ENCODE peak calls at places on chromosomes 4 and X, in nine cellular contexts. One of them, this sample, is unnamed.

GRCh38 chr4:180028682-180029081 is 2214.5 kb upstream of the TENM3 start:
- DNase-seq in colonic mucosa: peak; percentile 42
- DNase-seq in GM23248: no peak
- DNase-seq in endodermal cell: peak; percentile 89
- DNase-seq in fibroblast of lung: peak; percentile 61
- DNase-seq in body of pancreas: peak; percentile 14
- DNase-seq in neural progenitor cell: peak; percentile 86
- DNase-seq in thoracic aorta: no peak
- DNase-seq in PC-9: peak; percentile 8
- DNase-seq in this sample: no peak

GRCh38 chrX:27796640-27797257 is 11.0 kb upstream of the MAGEB10 start:
- DNase-seq in colonic mucosa: no peak
- DNase-seq in GM23248: no peak
- DNase-seq in endodermal cell: no peak
- DNase-seq in fibroblast of lung: no peak
- DNase-seq in body of pancreas: no peak
- DNase-seq in neural progenitor cell: no peak
- DNase-seq in thoracic aorta: no peak
- DNase-seq in PC-9: no peak
- DNase-seq in this sample: no peak

GRCh38 chr4:113564493-113564892 is 197.0 kb downstream of the CAMK2D start:
- DNase-seq in colonic mucosa: no peak
- DNase-seq in GM23248: no peak
- DNase-seq in endodermal cell: no peak
- DNase-seq in fibroblast of lung: no peak
- DNase-seq in body of pancreas: no peak
- DNase-seq in neural progenitor cell: no peak
- DNase-seq in thoracic aorta: no peak
- DNase-seq in PC-9: no peak
- DNase-seq in this sample: no peak

GRCh38 chr4:23149815-23150214 is 457.1 kb downstream of the GBA3 start:
- DNase-seq in colonic mucosa: no peak
- DNase-seq in GM23248: no peak
- DNase-seq in endodermal cell: no peak
- DNase-seq in fibroblast of lung: no peak
- DNase-seq in body of pancreas: no peak
- DNase-seq in neural progenitor cell: no peak
- DNase-seq in thoracic aorta: no peak
- DNase-seq in PC-9: no peak
- DNase-seq in this sample: no peak

GRCh38 chr4:71550220-71551190 is 211.7 kb downstream of the SLC4A4 start:
- DNase-seq in colonic mucosa: peak; percentile 35
- DNase-seq in GM23248: peak; percentile 48
- DNase-seq in endodermal cell: peak; percentile 52
- DNase-seq in fibroblast of lung: peak; percentile 72
- DNase-seq in body of pancreas: no peak
- DNase-seq in neural progenitor cell: peak; percentile 24
- DNase-seq in thoracic aorta: no peak
- DNase-seq in PC-9: no peak
- DNase-seq in this sample: no peak

GRCh38 chrX:154695913-154696312 is 42.5 kb upstream of the CTAG2 start:
- DNase-seq in colonic mucosa: no peak
- DNase-seq in GM23248: peak; percentile 38
- DNase-seq in endodermal cell: no peak
- DNase-seq in fibroblast of lung: no peak
- DNase-seq in body of pancreas: no peak
- DNase-seq in neural progenitor cell: no peak
- DNase-seq in thoracic aorta: no peak
- DNase-seq in PC-9: no peak
- DNase-seq in this sample: no peak

GRCh38 chr4:2511645-2512131 is 24.8 kb upstream of the FAM193A start:
- DNase-seq in colonic mucosa: no peak
- DNase-seq in GM23248: no peak
- DNase-seq in endodermal cell: no peak
- DNase-seq in fibroblast of lung: no peak
- DNase-seq in body of pancreas: no peak
- DNase-seq in neural progenitor cell: no peak
- DNase-seq in thoracic aorta: no peak
- DNase-seq in PC-9: no peak
- DNase-seq in this sample: no peak

GRCh38 chr4:183396187-183396738 is 48.2 kb upstream of the CDKN2AIP start:
- DNase-seq in colonic mucosa: no peak
- DNase-seq in GM23248: peak; percentile 22
- DNase-seq in endodermal cell: no peak
- DNase-seq in fibroblast of lung: no peak
- DNase-seq in body of pancreas: no peak
- DNase-seq in neural progenitor cell: no peak
- DNase-seq in thoracic aorta: no peak
- DNase-seq in PC-9: no peak
- DNase-seq in this sample: no peak

GRCh38 chrX:136143714-136144113 is 3.6 kb upstream of the FHL1 start:
- DNase-seq in colonic mucosa: no peak
- DNase-seq in GM23248: no peak
- DNase-seq in endodermal cell: no peak
- DNase-seq in fibroblast of lung: no peak
- DNase-seq in body of pancreas: no peak
- DNase-seq in neural progenitor cell: no peak
- DNase-seq in thoracic aorta: no peak
- DNase-seq in PC-9: no peak
- DNase-seq in this sample: no peak

GRCh38 chr4:167595898-167596297 is 361.6 kb upstream of the SPOCK3 start:
- DNase-seq in colonic mucosa: no peak
- DNase-seq in GM23248: no peak
- DNase-seq in endodermal cell: no peak
- DNase-seq in fibroblast of lung: no peak
- DNase-seq in body of pancreas: no peak
- DNase-seq in neural progenitor cell: no peak
- DNase-seq in thoracic aorta: no peak
- DNase-seq in PC-9: no peak
- DNase-seq in this sample: no peak

GRCh38 chrX:15465896-15466651 is 27.1 kb downstream of the PIR start:
- DNase-seq in colonic mucosa: no peak
- DNase-seq in GM23248: peak; percentile 20
- DNase-seq in endodermal cell: peak; percentile 86
- DNase-seq in fibroblast of lung: peak; percentile 56
- DNase-seq in body of pancreas: no peak
- DNase-seq in neural progenitor cell: peak; percentile 39
- DNase-seq in thoracic aorta: no peak
- DNase-seq in PC-9: no peak
- DNase-seq in this sample: no peak

GRCh38 chr4:189069782-189070181 is 870.9 kb upstream of the FRG1 start:
- DNase-seq in colonic mucosa: no peak
- DNase-seq in GM23248: no peak
- DNase-seq in endodermal cell: no peak
- DNase-seq in fibroblast of lung: no peak
- DNase-seq in body of pancreas: no peak
- DNase-seq in neural progenitor cell: no peak
- DNase-seq in thoracic aorta: no peak
- DNase-seq in PC-9: no peak
- DNase-seq in this sample: no peak

GRCh38 chr4:15702941-15703403 is at the start of gene BST1:
- DNase-seq in colonic mucosa: peak; percentile 89
- DNase-seq in GM23248: peak; percentile 74
- DNase-seq in endodermal cell: peak; percentile 76
- DNase-seq in fibroblast of lung: peak; percentile 52
- DNase-seq in body of pancreas: peak; percentile 38
- DNase-seq in neural progenitor cell: peak; percentile 28
- DNase-seq in thoracic aorta: no peak
- DNase-seq in PC-9: no peak
- DNase-seq in this sample: peak; percentile 84

GRCh38 chr4:98627883-98628282 is 30.5 kb downstream of the TSPAN5 start:
- DNase-seq in colonic mucosa: no peak
- DNase-seq in GM23248: peak; percentile 71
- DNase-seq in endodermal cell: no peak
- DNase-seq in fibroblast of lung: peak; percentile 58
- DNase-seq in body of pancreas: no peak
- DNase-seq in neural progenitor cell: no peak
- DNase-seq in thoracic aorta: no peak
- DNase-seq in PC-9: no peak
- DNase-seq in this sample: no peak

GRCh38 chrX:128781506-128781905 is 729.3 kb upstream of the ACTRT1 start:
- DNase-seq in colonic mucosa: peak; percentile 50
- DNase-seq in GM23248: no peak
- DNase-seq in endodermal cell: peak; percentile 83
- DNase-seq in fibroblast of lung: no peak
- DNase-seq in body of pancreas: peak; percentile 14
- DNase-seq in neural progenitor cell: peak; percentile 57
- DNase-seq in thoracic aorta: no peak
- DNase-seq in PC-9: peak; percentile 18
- DNase-seq in this sample: no peak

GRCh38 chr4:8185280-8185679 is 13.8 kb upstream of the SH3TC1 start:
- DNase-seq in colonic mucosa: no peak
- DNase-seq in GM23248: peak; percentile 96
- DNase-seq in endodermal cell: no peak
- DNase-seq in fibroblast of lung: peak; percentile 51
- DNase-seq in body of pancreas: no peak
- DNase-seq in neural progenitor cell: no peak
- DNase-seq in thoracic aorta: no peak
- DNase-seq in PC-9: no peak
- DNase-seq in this sample: no peak

GRCh38 chr4:8182858-8183725 is 16.0 kb upstream of the SH3TC1 start:
- DNase-seq in colonic mucosa: peak; percentile 97
- DNase-seq in GM23248: peak; percentile 94
- DNase-seq in endodermal cell: no peak
- DNase-seq in fibroblast of lung: peak; percentile 90
- DNase-seq in body of pancreas: peak; percentile 68
- DNase-seq in neural progenitor cell: no peak
- DNase-seq in thoracic aorta: no peak
- DNase-seq in PC-9: peak; percentile 98
- DNase-seq in this sample: peak; percentile 74

GRCh38 chr4:8182294-8182693 is 16.8 kb upstream of the SH3TC1 start:
- DNase-seq in colonic mucosa: no peak
- DNase-seq in GM23248: no peak
- DNase-seq in endodermal cell: no peak
- DNase-seq in fibroblast of lung: no peak
- DNase-seq in body of pancreas: no peak
- DNase-seq in neural progenitor cell: no peak
- DNase-seq in thoracic aorta: no peak
- DNase-seq in PC-9: no peak
- DNase-seq in this sample: no peak

GRCh38 chr4:8185930-8186329 is 13.2 kb upstream of the SH3TC1 start:
- DNase-seq in colonic mucosa: no peak
- DNase-seq in GM23248: peak; percentile 22
- DNase-seq in endodermal cell: no peak
- DNase-seq in fibroblast of lung: no peak
- DNase-seq in body of pancreas: no peak
- DNase-seq in neural progenitor cell: no peak
- DNase-seq in thoracic aorta: no peak
- DNase-seq in PC-9: no peak
- DNase-seq in this sample: no peak

DNA sequence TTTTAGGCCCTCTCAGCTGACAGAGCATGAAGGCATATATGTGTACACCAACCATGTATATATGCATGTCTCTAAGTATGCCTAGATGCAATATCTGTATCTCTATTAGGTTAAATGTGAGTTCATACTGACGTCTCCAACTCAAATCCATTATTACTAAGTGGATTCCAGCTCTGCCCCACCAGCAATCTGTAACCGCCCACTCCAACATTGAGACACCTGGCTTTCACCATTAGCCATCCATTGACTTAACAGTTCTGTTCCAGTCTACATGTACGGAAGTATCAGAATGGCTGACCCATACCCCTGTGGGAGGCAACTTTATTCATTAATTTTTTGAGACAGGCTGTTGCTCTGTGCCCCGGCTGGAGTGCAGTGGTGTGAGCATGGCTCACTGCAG is 15.0 kb upstream of the SH3TC1 start:
- DNase-seq in colonic mucosa: no peak
- DNase-seq in GM23248: no peak
- DNase-seq in endodermal cell: no peak
- DNase-seq in fibroblast of lung: no peak
- DNase-seq in body of pancreas: no peak
- DNase-seq in neural progenitor cell: no peak
- DNase-seq in thoracic aorta: no peak
- DNase-seq in PC-9: no peak
- DNase-seq in this sample: no peak
- H3K4me1 ChIP-seq in colonic mucosa: peaks cover 13% of the 10 kb centered on the region
- H3K4me1 ChIP-seq in GM23248: peaks cover 18% of the 10 kb centered on the region
- H3K4me1 ChIP-seq in endodermal cell: peaks cover 4% of the 10 kb centered on the region
- H3K4me1 ChIP-seq in fibroblast of lung: peaks cover 26% of the 10 kb centered on the region
- H3K4me1 ChIP-seq in body of pancreas: peaks cover 19% of the 10 kb centered on the region
- H3K4me1 ChIP-seq in neural progenitor cell: no peaks in the 10 kb centered on the region
- H3K4me1 ChIP-seq in thoracic aorta: peaks cover 8% of the 10 kb centered on the region
- H3K4me1 ChIP-seq in PC-9: peaks cover 40% of the 10 kb centered on the region
- H3K4me1 ChIP-seq in this sample: peaks cover 7% of the 10 kb centered on the region

GRCh38 chr4:80133240-80133783 is 60.3 kb upstream of the ANTXR2 start:
- DNase-seq in colonic mucosa: no peak
- DNase-seq in GM23248: no peak
- DNase-seq in endodermal cell: peak; percentile 42
- DNase-seq in fibroblast of lung: no peak
- DNase-seq in body of pancreas: no peak
- DNase-seq in neural progenitor cell: no peak
- DNase-seq in thoracic aorta: no peak
- DNase-seq in PC-9: no peak
- DNase-seq in this sample: no peak
- H3K27ac ChIP-seq in colonic mucosa: no peak overlapping the region
- H3K27ac ChIP-seq in GM23248: no peak overlapping the region
- H3K27ac ChIP-seq in endodermal cell: no peak overlapping the region
- H3K27ac ChIP-seq in fibroblast of lung: no peak overlapping the region
- H3K27ac ChIP-seq in body of pancreas: no peak overlapping the region
- H3K27ac ChIP-seq in neural progenitor cell: no peak overlapping the region
- H3K27ac ChIP-seq in thoracic aorta: no peak overlapping the region
- H3K27ac ChIP-seq in PC-9: no peak overlapping the region
- H3K27ac ChIP-seq in this sample: no peak overlapping the region

DNA sequence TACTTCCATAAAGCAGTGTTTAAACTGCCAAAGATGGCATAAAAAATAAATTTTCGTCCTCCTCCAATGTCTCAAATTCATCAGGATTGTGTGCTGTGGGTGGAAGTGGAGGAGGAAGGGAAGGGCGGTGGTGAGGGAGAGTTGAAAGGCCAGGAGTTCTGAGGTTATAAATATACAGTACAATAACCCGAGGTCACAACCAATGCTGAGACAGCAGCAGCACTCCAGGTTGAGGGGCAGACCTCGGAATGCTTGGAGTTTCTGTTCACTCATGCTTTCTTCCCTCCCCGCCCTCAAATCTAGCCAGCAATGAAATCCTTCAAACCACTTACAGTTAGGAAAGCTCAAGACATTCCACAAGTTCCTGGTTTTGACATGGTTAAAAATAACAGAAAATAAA is 134.0 kb upstream of the SMAD1 start:
- DNase-seq in colonic mucosa: no peak
- DNase-seq in GM23248: no peak
- DNase-seq in endodermal cell: no peak
- DNase-seq in fibroblast of lung: peak; percentile 26
- DNase-seq in body of pancreas: no peak
- DNase-seq in neural progenitor cell: no peak
- DNase-seq in thoracic aorta: no peak
- DNase-seq in PC-9: no peak
- DNase-seq in this sample: no peak
- H3K4me1 ChIP-seq in colonic mucosa: no peaks in the 10 kb centered on the region
- H3K4me1 ChIP-seq in GM23248: peaks cover 5% of the 10 kb centered on the region
- H3K4me1 ChIP-seq in endodermal cell: peaks cover 10% of the 10 kb centered on the region
- H3K4me1 ChIP-seq in fibroblast of lung: no peaks in the 10 kb centered on the region
- H3K4me1 ChIP-seq in body of pancreas: peaks cover 5% of the 10 kb centered on the region
- H3K4me1 ChIP-seq in neural progenitor cell: no peaks in the 10 kb centered on the region
- H3K4me1 ChIP-seq in thoracic aorta: no peaks in the 10 kb centered on the region
- H3K4me1 ChIP-seq in PC-9: no peaks in the 10 kb centered on the region
- H3K4me1 ChIP-seq in this sample: no peaks in the 10 kb centered on the region

GRCh38 chr4:165378763-165379631 is at the start of gene CPE:
- DNase-seq in colonic mucosa: peak; percentile 67
- DNase-seq in GM23248: peak; percentile 92
- DNase-seq in endodermal cell: peak; percentile 90
- DNase-seq in fibroblast of lung: peak; percentile 68
- DNase-seq in body of pancreas: peak; percentile 82
- DNase-seq in neural progenitor cell: peak; percentile 90
- DNase-seq in thoracic aorta: peak; percentile 29
- DNase-seq in PC-9: peak; percentile 72
- DNase-seq in this sample: peak; percentile 23
- H3K27ac ChIP-seq in colonic mucosa: peak within 1 kb of the TSS; percentile 16
- H3K27ac ChIP-seq in GM23248: peak within 1 kb of the TSS; percentile 47
- H3K27ac ChIP-seq in endodermal cell: no peak within 1 kb of the TSS
- H3K27ac ChIP-seq in fibroblast of lung: no peak within 1 kb of the TSS
- H3K27ac ChIP-seq in body of pancreas: peak within 1 kb of the TSS; percentile 74
- H3K27ac ChIP-seq in neural progenitor cell: no peak within 1 kb of the TSS
- H3K27ac ChIP-seq in thoracic aorta: peak within 1 kb of the TSS; percentile 86
- H3K27ac ChIP-seq in PC-9: no peak within 1 kb of the TSS
- H3K27ac ChIP-seq in this sample: peak within 1 kb of the TSS; percentile 88